ENCODE peak calls at places on chromosome 7, in nine cellular contexts. One of them, this sample, is unnamed.
A peak's percentile ranks its signal among the peaks of the same experiment; 100 is the strongest.

GRCh38 chr7:45082831-45083331 is 5.9 kb downstream of the NACAD start:
- DNase-seq in OCI-LY7: no peak
- DNase-seq in GM04503: no peak
- DNase-seq in Daoy: no peak
- DNase-seq in left ventricle myocardium inferior: no peak
- DNase-seq in nucleus accumbens: no peak
- DNase-seq in dorsolateral prefrontal cortex: no peak
- DNase-seq in stimulated activated CD4-positive, alpha-beta T cell treated with anti-CD3 and anti-CD28 coated beads, Interleukin-2, amount 100 ng/mL, for 48 hours: no peak
- DNase-seq in A673: no peak
- DNase-seq in this sample: no peak

GRCh38 chr7:120996333-120996982 is 7.9 kb downstream of the CPED1 start:
- DNase-seq in OCI-LY7: no peak
- DNase-seq in dorsolateral prefrontal cortex: peak; percentile 52
- DNase-seq in left ventricle myocardium inferior: peak; percentile 21
- DNase-seq in A673: peak; percentile 88
- DNase-seq in Daoy: peak; percentile 86
- DNase-seq in nucleus accumbens: no peak
- DNase-seq in stimulated activated CD4-positive, alpha-beta T cell treated with anti-CD3 and anti-CD28 coated beads, Interleukin-2, amount 100 ng/mL, for 48 hours: no peak
- DNase-seq in GM04503: peak; percentile 61
- DNase-seq in this sample: peak; percentile 82

GRCh38 chr7:105112440-105113418 is 98.7 kb downstream of the KMT2E start:
- DNase-seq in nucleus accumbens: no peak
- DNase-seq in OCI-LY7: no peak
- DNase-seq in left ventricle myocardium inferior: no peak
- DNase-seq in A673: no peak
- DNase-seq in Daoy: no peak
- DNase-seq in GM04503: no peak
- DNase-seq in dorsolateral prefrontal cortex: no peak
- DNase-seq in stimulated activated CD4-positive, alpha-beta T cell treated with anti-CD3 and anti-CD28 coated beads, Interleukin-2, amount 100 ng/mL, for 48 hours: no peak
- DNase-seq in this sample: no peak

GRCh38 chr7:130392456-130392860 is 12.2 kb downstream of the CPA1 start:
- DNase-seq in A673: no peak
- DNase-seq in left ventricle myocardium inferior: no peak
- DNase-seq in dorsolateral prefrontal cortex: no peak
- DNase-seq in nucleus accumbens: no peak
- DNase-seq in GM04503: no peak
- DNase-seq in Daoy: no peak
- DNase-seq in stimulated activated CD4-positive, alpha-beta T cell treated with anti-CD3 and anti-CD28 coated beads, Interleukin-2, amount 100 ng/mL, for 48 hours: no peak
- DNase-seq in OCI-LY7: no peak
- DNase-seq in this sample: peak; percentile 77

GRCh38 chr7:131071786-131072504 is 255.7 kb upstream of the MKLN1 start:
- DNase-seq in OCI-LY7: peak; percentile 11
- DNase-seq in dorsolateral prefrontal cortex: peak; percentile 67
- DNase-seq in Daoy: peak; percentile 92
- DNase-seq in GM04503: no peak
- DNase-seq in nucleus accumbens: no peak
- DNase-seq in A673: peak; percentile 97
- DNase-seq in stimulated activated CD4-positive, alpha-beta T cell treated with anti-CD3 and anti-CD28 coated beads, Interleukin-2, amount 100 ng/mL, for 48 hours: no peak
- DNase-seq in left ventricle myocardium inferior: no peak
- DNase-seq in this sample: peak; percentile 86

GRCh38 chr7:27173412-27174076 is 576 bp downstream of the HOXA10 start:
- DNase-seq in Daoy: peak; percentile 82
- DNase-seq in nucleus accumbens: no peak
- DNase-seq in left ventricle myocardium inferior: peak; percentile 20
- DNase-seq in stimulated activated CD4-positive, alpha-beta T cell treated with anti-CD3 and anti-CD28 coated beads, Interleukin-2, amount 100 ng/mL, for 48 hours: no peak
- DNase-seq in A673: no peak
- DNase-seq in OCI-LY7: no peak
- DNase-seq in dorsolateral prefrontal cortex: no peak
- DNase-seq in GM04503: no peak
- DNase-seq in this sample: no peak

GRCh38 chr7:80136276-80137045 is 1.8 kb downstream of the GNAI1 start:
- DNase-seq in GM04503: no peak
- DNase-seq in Daoy: peak; percentile 27
- DNase-seq in OCI-LY7: no peak
- DNase-seq in left ventricle myocardium inferior: no peak
- DNase-seq in nucleus accumbens: no peak
- DNase-seq in stimulated activated CD4-positive, alpha-beta T cell treated with anti-CD3 and anti-CD28 coated beads, Interleukin-2, amount 100 ng/mL, for 48 hours: no peak
- DNase-seq in dorsolateral prefrontal cortex: no peak
- DNase-seq in A673: peak; percentile 47
- DNase-seq in this sample: peak; percentile 57

GRCh38 chr7:28478661-28479060 is 66.3 kb downstream of the CREB5 start:
- DNase-seq in OCI-LY7: no peak
- DNase-seq in GM04503: no peak
- DNase-seq in Daoy: peak; percentile 22
- DNase-seq in stimulated activated CD4-positive, alpha-beta T cell treated with anti-CD3 and anti-CD28 coated beads, Interleukin-2, amount 100 ng/mL, for 48 hours: no peak
- DNase-seq in dorsolateral prefrontal cortex: no peak
- DNase-seq in A673: no peak
- DNase-seq in left ventricle myocardium inferior: no peak
- DNase-seq in nucleus accumbens: no peak
- DNase-seq in this sample: peak; percentile 76

GRCh38 chr7:5596046-5596895 is 172.6 kb upstream of the TNRC18 start:
- DNase-seq in left ventricle myocardium inferior: peak; percentile 80
- DNase-seq in nucleus accumbens: peak; percentile 37
- DNase-seq in Daoy: peak; percentile 99
- DNase-seq in GM04503: peak; percentile 77
- DNase-seq in stimulated activated CD4-positive, alpha-beta T cell treated with anti-CD3 and anti-CD28 coated beads, Interleukin-2, amount 100 ng/mL, for 48 hours: peak; percentile 69
- DNase-seq in A673: peak; percentile 97
- DNase-seq in OCI-LY7: peak; percentile 13
- DNase-seq in dorsolateral prefrontal cortex: peak; percentile 73
- DNase-seq in this sample: peak; percentile 94

GRCh38 chr7:74070619-74070920 is 13.0 kb upstream of the LIMK1 start:
- DNase-seq in Daoy: no peak
- DNase-seq in GM04503: no peak
- DNase-seq in dorsolateral prefrontal cortex: no peak
- DNase-seq in stimulated activated CD4-positive, alpha-beta T cell treated with anti-CD3 and anti-CD28 coated beads, Interleukin-2, amount 100 ng/mL, for 48 hours: no peak
- DNase-seq in nucleus accumbens: no peak
- DNase-seq in A673: no peak
- DNase-seq in OCI-LY7: no peak
- DNase-seq in left ventricle myocardium inferior: no peak
- DNase-seq in this sample: no peak

GRCh38 chr7:73906874-73907273 is 45.9 kb downstream of the TMEM270 start:
- DNase-seq in OCI-LY7: no peak
- DNase-seq in nucleus accumbens: no peak
- DNase-seq in stimulated activated CD4-positive, alpha-beta T cell treated with anti-CD3 and anti-CD28 coated beads, Interleukin-2, amount 100 ng/mL, for 48 hours: no peak
- DNase-seq in A673: no peak
- DNase-seq in dorsolateral prefrontal cortex: no peak
- DNase-seq in GM04503: no peak
- DNase-seq in left ventricle myocardium inferior: no peak
- DNase-seq in Daoy: no peak
- DNase-seq in this sample: no peak

GRCh38 chr7:131607291-131608111 is 51.1 kb upstream of the PODXL start:
- DNase-seq in stimulated activated CD4-positive, alpha-beta T cell treated with anti-CD3 and anti-CD28 coated beads, Interleukin-2, amount 100 ng/mL, for 48 hours: no peak
- DNase-seq in Daoy: no peak
- DNase-seq in A673: no peak
- DNase-seq in GM04503: no peak
- DNase-seq in OCI-LY7: no peak
- DNase-seq in left ventricle myocardium inferior: no peak
- DNase-seq in nucleus accumbens: peak; percentile 62
- DNase-seq in dorsolateral prefrontal cortex: peak; percentile 61
- DNase-seq in this sample: no peak

GRCh38 chr7:129519464-129519863 is 17.1 kb downstream of the SMKR1 start:
- DNase-seq in dorsolateral prefrontal cortex: no peak
- DNase-seq in A673: no peak
- DNase-seq in left ventricle myocardium inferior: no peak
- DNase-seq in nucleus accumbens: no peak
- DNase-seq in OCI-LY7: no peak
- DNase-seq in Daoy: no peak
- DNase-seq in stimulated activated CD4-positive, alpha-beta T cell treated with anti-CD3 and anti-CD28 coated beads, Interleukin-2, amount 100 ng/mL, for 48 hours: no peak
- DNase-seq in GM04503: no peak
- DNase-seq in this sample: no peak

GRCh38 chr7:78716876-78717275 is 736.6 kb downstream of the MAGI2 start:
- DNase-seq in OCI-LY7: no peak
- DNase-seq in stimulated activated CD4-positive, alpha-beta T cell treated with anti-CD3 and anti-CD28 coated beads, Interleukin-2, amount 100 ng/mL, for 48 hours: no peak
- DNase-seq in A673: no peak
- DNase-seq in dorsolateral prefrontal cortex: no peak
- DNase-seq in GM04503: no peak
- DNase-seq in Daoy: no peak
- DNase-seq in nucleus accumbens: no peak
- DNase-seq in left ventricle myocardium inferior: no peak
- DNase-seq in this sample: peak; percentile 22

GRCh38 chr7:32298403-32299132 is 191.6 kb downstream of the LSM5 start:
- DNase-seq in OCI-LY7: no peak
- DNase-seq in GM04503: no peak
- DNase-seq in Daoy: peak; percentile 60
- DNase-seq in A673: peak; percentile 8
- DNase-seq in dorsolateral prefrontal cortex: no peak
- DNase-seq in stimulated activated CD4-positive, alpha-beta T cell treated with anti-CD3 and anti-CD28 coated beads, Interleukin-2, amount 100 ng/mL, for 48 hours: no peak
- DNase-seq in left ventricle myocardium inferior: peak; percentile 46
- DNase-seq in nucleus accumbens: no peak
- DNase-seq in this sample: no peak

GRCh38 chr7:167087-167855 is 25.1 kb upstream of the FAM20C start:
- DNase-seq in A673: no peak
- DNase-seq in dorsolateral prefrontal cortex: no peak
- DNase-seq in left ventricle myocardium inferior: no peak
- DNase-seq in stimulated activated CD4-positive, alpha-beta T cell treated with anti-CD3 and anti-CD28 coated beads, Interleukin-2, amount 100 ng/mL, for 48 hours: no peak
- DNase-seq in Daoy: no peak
- DNase-seq in GM04503: no peak
- DNase-seq in nucleus accumbens: no peak
- DNase-seq in OCI-LY7: no peak
- DNase-seq in this sample: no peak

GRCh38 chr7:155665957-155666287 is 21.5 kb downstream of the RBM33 start:
- DNase-seq in nucleus accumbens: no peak
- DNase-seq in A673: peak; percentile 65
- DNase-seq in stimulated activated CD4-positive, alpha-beta T cell treated with anti-CD3 and anti-CD28 coated beads, Interleukin-2, amount 100 ng/mL, for 48 hours: no peak
- DNase-seq in GM04503: peak; percentile 72
- DNase-seq in OCI-LY7: no peak
- DNase-seq in dorsolateral prefrontal cortex: no peak
- DNase-seq in left ventricle myocardium inferior: no peak
- DNase-seq in Daoy: peak; percentile 80
- DNase-seq in this sample: peak; percentile 88

GRCh38 chr7:100801833-100802568 is 25.3 kb downstream of the EPHB4 start:
- DNase-seq in nucleus accumbens: no peak
- DNase-seq in OCI-LY7: no peak
- DNase-seq in A673: peak; percentile 40
- DNase-seq in stimulated activated CD4-positive, alpha-beta T cell treated with anti-CD3 and anti-CD28 coated beads, Interleukin-2, amount 100 ng/mL, for 48 hours: no peak
- DNase-seq in Daoy: peak; percentile 98
- DNase-seq in dorsolateral prefrontal cortex: no peak
- DNase-seq in GM04503: peak; percentile 56
- DNase-seq in left ventricle myocardium inferior: peak; percentile 35
- DNase-seq in this sample: peak; percentile 84

GRCh38 chr7:71312755-71313490 is 181.0 kb downstream of the GALNT17 start:
- DNase-seq in OCI-LY7: no peak
- DNase-seq in left ventricle myocardium inferior: no peak
- DNase-seq in Daoy: no peak
- DNase-seq in GM04503: no peak
- DNase-seq in A673: no peak
- DNase-seq in nucleus accumbens: no peak
- DNase-seq in stimulated activated CD4-positive, alpha-beta T cell treated with anti-CD3 and anti-CD28 coated beads, Interleukin-2, amount 100 ng/mL, for 48 hours: no peak
- DNase-seq in dorsolateral prefrontal cortex: no peak
- DNase-seq in this sample: no peak

GRCh38 chr7:115731796-115732471 is 298.6 kb downstream of the TFEC start:
- DNase-seq in OCI-LY7: no peak
- DNase-seq in GM04503: no peak
- DNase-seq in dorsolateral prefrontal cortex: no peak
- DNase-seq in left ventricle myocardium inferior: no peak
- DNase-seq in stimulated activated CD4-positive, alpha-beta T cell treated with anti-CD3 and anti-CD28 coated beads, Interleukin-2, amount 100 ng/mL, for 48 hours: no peak
- DNase-seq in Daoy: no peak
- DNase-seq in nucleus accumbens: no peak
- DNase-seq in A673: no peak
- DNase-seq in this sample: no peak

GRCh38 chr7:30674876-30675275 is 7.4 kb downstream of the CRHR2 start:
- DNase-seq in left ventricle myocardium inferior: no peak
- DNase-seq in nucleus accumbens: no peak
- DNase-seq in dorsolateral prefrontal cortex: no peak
- DNase-seq in GM04503: no peak
- DNase-seq in Daoy: no peak
- DNase-seq in OCI-LY7: no peak
- DNase-seq in A673: no peak
- DNase-seq in stimulated activated CD4-positive, alpha-beta T cell treated with anti-CD3 and anti-CD28 coated beads, Interleukin-2, amount 100 ng/mL, for 48 hours: no peak
- DNase-seq in this sample: no peak

GRCh38 chr7:72805526-72806494 is 22.2 kb downstream of the TYW1B start:
- DNase-seq in nucleus accumbens: no peak
- DNase-seq in stimulated activated CD4-positive, alpha-beta T cell treated with anti-CD3 and anti-CD28 coated beads, Interleukin-2, amount 100 ng/mL, for 48 hours: no peak
- DNase-seq in Daoy: no peak
- DNase-seq in left ventricle myocardium inferior: no peak
- DNase-seq in GM04503: peak; percentile 77
- DNase-seq in OCI-LY7: no peak
- DNase-seq in dorsolateral prefrontal cortex: peak; percentile 30
- DNase-seq in A673: peak; percentile 15
- DNase-seq in this sample: peak; percentile 89

GRCh38 chr7:31991846-31992245 is 78.4 kb downstream of the PDE1C start:
- DNase-seq in Daoy: peak; percentile 74
- DNase-seq in OCI-LY7: no peak
- DNase-seq in dorsolateral prefrontal cortex: no peak
- DNase-seq in GM04503: no peak
- DNase-seq in stimulated activated CD4-positive, alpha-beta T cell treated with anti-CD3 and anti-CD28 coated beads, Interleukin-2, amount 100 ng/mL, for 48 hours: no peak
- DNase-seq in A673: no peak
- DNase-seq in nucleus accumbens: no peak
- DNase-seq in left ventricle myocardium inferior: no peak
- DNase-seq in this sample: peak; percentile 57